ENCODE peak calls at places on chromosomes 13 and 19, in nine cellular contexts. N is K562, L is GM12878, G is A549, K is stomach, W is transverse colon, R is HepG2, C is ovary, J is H1. H is an unnamed sample.

GRCh38 chr13:79943633-79944032 is 397.3 kb downstream of the SPRY2 start:
- DNase-seq in N (no peak), L (no peak), G (no peak), K (no peak), W (no peak), R (no peak), C (no peak), J (no peak), H (no peak)

GRCh38 chr19:4260605-4261191 is 13.8 kb downstream of the YJU2 start:
- DNase-seq in N (no peak), L (no peak), G (no peak), K (no peak), W (no peak), R (no peak), C (no peak), J (no peak), H (no peak)

GRCh38 chr19:43605875-43606568 is 5.9 kb upstream of the SRRM5 start:
- DNase-seq in N (no peak), L (no peak), G (no peak), K (no peak), W (no peak), R (no peak), C (no peak), J (no peak), H (no peak)

GRCh38 chr13:93715866-93716265 is 489.3 kb downstream of the GPC6 start:
- DNase-seq in N (no peak), L (no peak), G (no peak), K (no peak), W (no peak), R (no peak), C (no peak), J (no peak), H (no peak)

GRCh38 chr13:51451134-51451466 is 1.7 kb downstream of the INTS6 start:
- DNase-seq in N (no peak), L (no peak), G (no peak), K (no peak), W (no peak), R (no peak), C (no peak), J (no peak), H (no peak)

GRCh38 chr19:23071087-23071511 is 45.7 kb upstream of the ZNF730 start:
- DNase-seq in N (no peak), L (no peak), G (no peak), K (no peak), W (no peak), R (no peak), C (peak; percentile 31), J (no peak), H (no peak)

GRCh38 chr19:55088543-55089265 is 13.0 kb downstream of the EPS8L1 start:
- DNase-seq in N (peak; percentile 88), L (no peak), G (peak; percentile 81), K (peak; percentile 81), W (peak; percentile 82), R (peak; percentile 59), C (peak; percentile 81), J (peak; percentile 99), H (peak; percentile 67)

GRCh38 chr19:54325631-54326030 is 12.7 kb upstream of the LILRA5 start:
- DNase-seq in N (no peak), L (no peak), G (no peak), K (no peak), W (no peak), R (no peak), C (no peak), J (no peak), H (no peak)

GRCh38 chr13:101248739-101249138 is 167.6 kb downstream of the NALCN start:
- DNase-seq in N (no peak), L (no peak), G (no peak), K (no peak), W (no peak), R (no peak), C (no peak), J (no peak), H (no peak)

GRCh38 chr19:1394252-1395193 is 6.8 kb downstream of the GAMT start:
- DNase-seq in N (peak; percentile 37), L (no peak), G (no peak), K (peak; percentile 57), W (no peak), R (no peak), C (no peak), J (no peak), H (no peak)

GRCh38 chr19:1133471-1133929 is 29.7 kb downstream of the GPX4 start:
- DNase-seq in N (peak; percentile 80), L (peak; percentile 79), G (peak; percentile 41), K (peak; percentile 56), W (peak; percentile 79), R (no peak), C (no peak), J (peak; percentile 80), H (no peak)

GRCh38 chr19:48625891-48626327 is 6.6 kb downstream of the SPHK2 start:
- DNase-seq in N (no peak), L (no peak), G (no peak), K (no peak), W (peak; percentile 36), R (no peak), C (no peak), J (no peak), H (no peak)
- H3K27ac ChIP-seq in N (no peak overlapping the region), L (no peak overlapping the region), G (no peak overlapping the region), K (peak overlapping the region; percentile 85), W (peak overlapping the region; percentile 92), R (no peak overlapping the region), C (no peak overlapping the region), J (no peak overlapping the region), H (no peak overlapping the region)

GRCh38 chr19:13051581-13052165 is 51.0 kb downstream of the LYL1 start:
- DNase-seq in N (peak; percentile 81), L (no peak), G (no peak), K (peak; percentile 88), W (peak; percentile 76), R (peak; percentile 54), C (peak; percentile 75), J (peak; percentile 85), H (peak; percentile 56)
- TF ChIP-seq EP300 in N (peak; percentile 45), L (no peak), G (no peak), K (no peak), W (no peak), R (peak; percentile 69), C (no peak), J (no peak), H (peak; percentile 21)

GRCh38 chr19:35115538-35115951 is at the start of gene FXYD3:
- DNase-seq in N (no peak), L (no peak), G (no peak), K (peak; percentile 57), W (peak; percentile 86), R (no peak), C (no peak), J (no peak), H (no peak)
- H3K27ac ChIP-seq in N (no peak within 1 kb of the TSS), L (no peak within 1 kb of the TSS), G (peak within 1 kb of the TSS; percentile 19), K (peak within 1 kb of the TSS; percentile 92), W (peak within 1 kb of the TSS; percentile 92), R (no peak within 1 kb of the TSS), C (no peak within 1 kb of the TSS), J (no peak within 1 kb of the TSS), H (peak within 1 kb of the TSS; percentile 83)

GRCh38 chr13:50016421-50016820 is 1.2 kb downstream of the KCNRG start:
- DNase-seq in N (no peak), L (no peak), G (no peak), K (no peak), W (no peak), R (no peak), C (no peak), J (no peak), H (no peak)

GRCh38 chr13:50017819-50018218 is 2.6 kb downstream of the KCNRG start:
- DNase-seq in N (no peak), L (no peak), G (no peak), K (no peak), W (no peak), R (peak; percentile 19), C (no peak), J (no peak), H (no peak)

GRCh38 chr13:50014404-50014803 is 840 bp upstream of the KCNRG start:
- DNase-seq in N (peak; percentile 12), L (no peak), G (no peak), K (no peak), W (no peak), R (no peak), C (no peak), J (no peak), H (no peak)

GRCh38 chr13:50015750-50016149 is 506 bp downstream of the KCNRG start:
- DNase-seq in N (no peak), L (no peak), G (no peak), K (no peak), W (no peak), R (no peak), C (no peak), J (no peak), H (no peak)

GRCh38 chr13:50015263-50015662 is at the start of gene KCNRG:
- DNase-seq in N (no peak), L (no peak), G (no peak), K (no peak), W (no peak), R (no peak), C (no peak), J (no peak), H (no peak)
- TF ChIP-seq EP300 in N (no peak), L (no peak), G (no peak), K (no peak), W (no peak), R (no peak), C (no peak), J (no peak), H (no peak)

GRCh38 chr13:111184685-111185401 is 69.7 kb downstream of the ARHGEF7 start:
- DNase-seq in N (no peak), L (peak; percentile 93), G (no peak), K (no peak), W (peak; percentile 36), R (no peak), C (no peak), J (no peak), H (no peak)
- H3K27ac ChIP-seq in N (no peak overlapping the region), L (peak overlapping the region; percentile 70), G (no peak overlapping the region), K (peak overlapping the region; percentile 69), W (peak overlapping the region; percentile 37), R (no peak overlapping the region), C (no peak overlapping the region), J (no peak overlapping the region), H (peak overlapping the region; percentile 72)

DNA sequence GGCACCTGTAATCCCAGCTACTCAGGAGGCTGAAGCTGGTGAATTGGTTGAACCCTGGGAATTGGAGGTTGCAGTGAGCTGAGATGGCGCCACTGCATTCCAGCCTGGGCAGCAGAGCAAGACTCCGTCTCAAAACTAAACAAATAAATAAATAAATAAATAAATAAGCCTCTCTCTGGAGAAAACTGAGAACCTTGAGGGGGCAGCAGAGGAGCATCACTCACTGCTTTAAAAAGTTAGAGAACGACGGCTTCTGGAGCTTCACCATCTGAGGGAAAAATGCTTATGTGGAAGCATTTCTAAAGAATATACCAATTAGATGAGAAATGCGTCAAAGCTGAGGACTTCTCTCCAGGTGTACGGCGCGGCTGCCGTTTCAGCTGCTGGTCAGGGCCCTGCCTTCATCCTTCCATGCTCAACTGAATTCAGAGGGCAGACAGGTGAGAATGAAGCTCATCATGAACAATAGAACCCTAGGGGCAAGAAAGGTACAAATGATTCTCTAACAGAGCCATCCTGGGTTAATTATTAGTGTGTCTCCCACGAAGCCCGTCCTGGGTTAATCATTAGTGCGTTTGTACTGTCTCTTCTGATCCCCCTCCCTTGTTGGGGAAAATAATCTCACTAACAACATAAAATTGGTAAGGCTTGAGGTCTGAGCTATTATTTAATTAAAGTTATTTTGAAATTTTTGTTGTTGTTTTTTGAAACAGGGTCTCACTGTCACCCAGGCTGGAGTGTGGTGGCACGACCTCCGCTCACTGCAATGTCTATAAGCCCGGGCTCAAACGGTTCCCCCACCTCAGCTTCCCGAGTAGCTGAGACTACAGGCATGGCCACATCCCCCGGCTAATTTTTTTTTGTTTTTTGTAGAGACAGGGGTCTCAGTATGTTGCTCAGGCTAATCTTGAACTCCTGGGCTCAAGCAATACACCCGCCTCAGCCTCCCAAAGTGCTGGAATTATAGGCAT is 80.1 kb downstream of the IPO5 start:
- DNase-seq in N (peak; percentile 11), L (no peak), G (peak; percentile 13), K (no peak), W (no peak), R (peak; percentile 85), C (peak; percentile 37), J (no peak), H (peak; percentile 20)
- TF ChIP-seq EP300 in N (no peak), L (no peak), G (no peak), K (no peak), W (no peak), R (no peak), C (no peak), J (no peak), H (no peak)